ENCODE peak calls at places on chromosomes 4 and X, in eight cellular contexts. W, O, F, M, Y, Z, J and X are unnamed samples.

GRCh38 chr4:73018595-73018994 is 50.9 kb downstream of the COX18 start:
- DNase-seq in Z (no peak), J (no peak), O (no peak), Y (no peak), M (no peak), F (peak; percentile 27), W (no peak), X (no peak)

GRCh38 chr4:159669094-159669493 is 566.2 kb downstream of the RAPGEF2 start:
- DNase-seq in W (no peak), J (no peak), M (no peak), Z (no peak), O (no peak), F (no peak), Y (no peak), X (no peak)

GRCh38 chr4:21948347-21949072 is at the start of gene KCNIP4:
- DNase-seq in O (no peak), F (peak; percentile 69), W (no peak), Y (peak; percentile 49), J (no peak), Z (no peak), M (no peak), X (no peak)

GRCh38 chr4:162683659-162684370 is 482.9 kb downstream of the NAF1 start:
- DNase-seq in Y (no peak), M (no peak), O (peak; percentile 47), Z (no peak), W (no peak), J (no peak), F (no peak), X (no peak)

GRCh38 chr4:126958482-126958881 is 674.3 kb upstream of the INTU start:
- DNase-seq in O (no peak), Z (no peak), W (no peak), M (no peak), Y (no peak), F (no peak), J (no peak), X (no peak)

GRCh38 chr4:123017636-123018390 is 95.4 kb upstream of the NUDT6 start:
- DNase-seq in M (peak; percentile 49), W (no peak), Y (no peak), J (no peak), Z (no peak), F (no peak), O (no peak), X (no peak)

GRCh38 chr4:171621646-171622045 is 191.6 kb upstream of the GALNTL6 start:
- DNase-seq in J (no peak), M (no peak), W (no peak), Y (no peak), O (no peak), Z (no peak), F (no peak), X (no peak)

GRCh38 chrX:110210417-110211139 is 107.3 kb downstream of the AMMECR1 start:
- DNase-seq in Z (no peak), W (peak; percentile 18), M (peak; percentile 61), O (no peak), Y (no peak), J (no peak), F (no peak), X (no peak)

GRCh38 chrX:41923925-41924693 is 755 bp upstream of the CASK start:
- DNase-seq in J (peak; percentile 49), M (no peak), Z (no peak), Y (no peak), F (no peak), W (no peak), O (no peak), X (peak; percentile 30)

GRCh38 chr4:40055379-40055872 is 1.2 kb upstream of the N4BP2 start:
- DNase-seq in W (no peak), Y (no peak), M (no peak), O (no peak), F (no peak), J (no peak), Z (no peak), X (peak; percentile 69)

GRCh38 chr4:176376032-176376614 is 56.4 kb downstream of the SPCS3 start:
- DNase-seq in W (no peak), J (no peak), F (peak; percentile 42), O (no peak), Y (no peak), M (no peak), Z (peak; percentile 6), X (peak; percentile 19)

DNA sequence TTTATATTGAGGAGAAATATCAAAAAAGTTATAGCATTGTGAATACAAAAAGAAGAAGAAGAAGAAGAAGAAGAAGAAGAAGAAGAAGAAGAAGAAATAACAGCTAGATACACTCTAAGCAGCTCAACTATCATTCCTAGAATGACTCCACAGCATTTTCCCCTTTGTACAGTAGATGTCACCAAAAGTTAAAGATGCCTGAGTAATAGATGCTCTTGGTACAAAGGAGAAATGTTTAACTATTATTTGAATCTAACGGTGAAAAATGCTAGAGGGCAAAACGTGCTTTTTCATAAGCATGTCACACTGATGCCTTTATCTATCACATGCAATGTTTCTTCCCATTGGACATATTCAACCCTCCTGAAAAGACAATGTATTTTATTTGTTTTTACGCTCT is 178.4 kb upstream of the GPRIN3 start:
- DNase-seq in Z (no peak), W (no peak), O (no peak), J (no peak), M (no peak), Y (no peak), F (no peak), X (peak; percentile 44)
- TF ChIP-seq CTCF in Z (peak; percentile 49), W (peak; percentile 78), O (peak; percentile 9), J (no peak), M (peak; percentile 59), Y (peak; percentile 26), F (no peak), X (peak; percentile 36)

GRCh38 chr4:1648962-1649361 is 35.2 kb downstream of the FAM53A start:
- DNase-seq in W (no peak), M (no peak), O (no peak), J (no peak), Y (no peak), Z (no peak), F (no peak), X (no peak)

GRCh38 chr4:1644906-1645657 is 39.0 kb downstream of the FAM53A start:
- DNase-seq in Z (peak; percentile 76), M (no peak), J (peak; percentile 72), W (no peak), Y (no peak), O (peak; percentile 16), F (peak; percentile 47), X (no peak)

GRCh38 chr4:1643971-1644735 is 40.0 kb downstream of the FAM53A start:
- DNase-seq in Z (no peak), W (no peak), Y (no peak), M (no peak), J (no peak), F (no peak), O (no peak), X (no peak)

GRCh38 chr4:1651609-1652008 is 32.5 kb downstream of the FAM53A start:
- DNase-seq in F (no peak), Z (no peak), Y (no peak), O (no peak), W (no peak), J (no peak), M (no peak), X (no peak)

DNA sequence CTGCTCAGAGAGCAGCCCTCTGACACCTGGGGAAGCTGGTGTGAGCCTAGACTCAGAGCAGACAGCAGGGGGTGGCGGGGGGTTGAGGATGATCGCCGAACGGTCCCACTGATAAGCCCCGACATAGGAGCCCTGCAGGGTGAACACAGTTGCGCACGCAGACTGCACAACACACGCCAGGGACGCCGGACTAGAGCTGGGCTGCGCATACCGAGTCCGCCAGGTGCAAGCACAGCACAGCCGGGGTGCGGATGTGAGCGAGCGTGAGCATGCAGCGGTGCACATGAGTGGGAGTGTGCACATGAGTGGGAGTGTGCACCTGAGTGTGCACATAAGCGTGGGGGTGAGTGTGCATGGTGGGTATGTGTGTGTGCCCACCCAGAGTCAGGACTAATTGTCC is 36.7 kb downstream of the FAM53A start:
- DNase-seq in F (no peak), W (no peak), Y (no peak), Z (no peak), M (no peak), O (no peak), J (no peak), X (no peak)
- TF ChIP-seq CTCF in F (no peak), W (no peak), Y (no peak), Z (no peak), M (no peak), O (no peak), J (no peak), X (no peak)

GRCh38 chr4:38834570-38834969 is 22.0 kb downstream of the TLR6 start:
- DNase-seq in M (no peak), Z (no peak), J (no peak), O (no peak), W (no peak), Y (no peak), F (no peak), X (no peak)

GRCh38 chr4:38831653-38832052 is 25.0 kb downstream of the TLR6 start:
- DNase-seq in Y (no peak), W (no peak), J (no peak), Z (no peak), F (no peak), O (no peak), M (peak; percentile 32), X (no peak)

GRCh38 chr4:38829237-38829636 is 24.6 kb upstream of the TLR1 start:
- DNase-seq in M (no peak), W (no peak), Y (no peak), J (no peak), O (no peak), Z (no peak), F (no peak), X (no peak)

GRCh38 chr4:38832206-38832605 is 24.4 kb downstream of the TLR6 start:
- DNase-seq in W (no peak), Z (no peak), F (no peak), Y (no peak), J (no peak), M (no peak), O (no peak), X (no peak)

DNA sequence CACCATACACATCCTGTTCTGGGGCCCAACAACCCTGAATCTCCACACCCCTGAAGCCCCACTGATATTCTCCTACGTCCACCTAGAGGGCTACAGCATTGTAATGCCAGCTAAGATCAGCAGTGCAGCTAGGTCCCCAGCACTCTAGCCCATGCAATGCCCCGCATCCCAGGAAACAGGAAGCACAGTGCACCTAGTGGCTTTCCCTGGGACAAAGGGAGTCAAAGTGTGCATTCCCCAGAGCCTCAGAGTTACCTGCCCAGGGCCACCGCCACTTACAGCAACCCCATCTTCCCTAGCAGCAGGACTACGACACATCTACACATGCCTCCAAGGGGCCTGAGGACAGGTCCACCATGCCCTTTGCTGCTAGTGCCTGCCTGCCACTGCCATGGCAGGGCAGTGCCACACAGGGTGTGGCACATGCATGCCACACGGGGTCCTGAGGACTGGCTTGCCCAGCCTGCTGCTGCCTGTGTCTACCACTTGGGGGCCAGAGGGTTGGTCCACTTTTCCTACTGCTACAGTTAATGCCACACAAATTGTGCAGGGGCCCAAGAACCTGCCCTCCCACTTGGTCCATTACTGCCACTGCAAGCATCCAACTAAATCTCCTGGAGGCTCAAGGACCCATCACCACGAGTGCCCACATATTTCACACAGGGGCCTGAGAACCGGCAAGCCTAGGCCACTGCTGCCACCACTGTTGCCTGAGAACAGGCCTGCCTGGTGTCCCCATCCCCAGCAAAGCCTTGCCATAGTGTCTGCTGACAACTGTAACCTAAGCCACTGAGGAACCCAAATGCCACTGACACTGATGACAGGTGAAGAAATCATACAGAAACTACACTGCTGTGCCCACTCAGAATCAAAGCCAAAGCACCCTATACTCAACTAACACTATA is 23.7 kb downstream of the TLR6 start:
- DNase-seq in M (no peak), J (no peak), Z (no peak), Y (no peak), W (no peak), F (peak; percentile 38), O (no peak), X (no peak)
- TF ChIP-seq CTCF in M (no peak), J (no peak), Z (peak; percentile 18), Y (peak; percentile 20), W (no peak), F (peak; percentile 45), O (no peak), X (no peak)

GRCh38 chr4:41957634-41958033 is 22.4 kb downstream of the TMEM33 start:
- DNase-seq in M (no peak), J (no peak), Y (no peak), W (no peak), O (no peak), F (peak; percentile 82), Z (no peak), X (peak; percentile 45)
- TF ChIP-seq CTCF in M (peak; percentile 20), J (no peak), Y (peak; percentile 55), W (peak; percentile 16), O (peak; percentile 33), F (peak; percentile 79), Z (peak; percentile 43), X (peak; percentile 54)